ENCODE peak calls at places on chromosome 4, in eight cellular contexts. J is activated CD4-positive, alpha-beta memory T cell treated with anti-CD3 and anti-CD28 coated beads, Interleukin-2, amount 10 ng/mL, durations not matched to agents 7 days and 5 days; S is fibroblast of the conjunctiva; H is EH; M is hypothalamus; N is activated CD4-positive, alpha-beta T cell treated with anti-CD3 and anti-CD28 coated beads, Interleukin-2, amount 50 U/mL, for 1 hour; F is GM10248; Y is adipocyte. O is an unnamed sample.

GRCh38 chr4:114015444-114015899 is 36.0 kb upstream of the ARSJ start:
- DNase-seq in J (no peak), S (peak; percentile 92), H (peak; percentile 100), M (no peak), N (no peak), F (no peak), Y (peak; percentile 70), O (peak; percentile 71)

GRCh38 chr4:27081675-27082579 is 221.3 kb downstream of the STIM2 start:
- DNase-seq in J (no peak), S (no peak), H (no peak), M (no peak), N (no peak), F (peak; percentile 20), Y (no peak), O (no peak)

GRCh38 chr4:59994118-59994517 is 1206.0 kb upstream of the ADGRL3 start:
- DNase-seq in J (no peak), S (no peak), H (no peak), M (no peak), N (no peak), F (no peak), Y (no peak), O (no peak)

GRCh38 chr4:98786866-98787265 is 128.5 kb upstream of the TSPAN5 start:
- DNase-seq in J (no peak), S (no peak), H (peak; percentile 43), M (no peak), N (no peak), F (no peak), Y (peak; percentile 15), O (no peak)

GRCh38 chr4:24195976-24196736 is 306.3 kb upstream of the PPARGC1A start:
- DNase-seq in J (no peak), S (no peak), H (no peak), M (no peak), N (no peak), F (no peak), Y (no peak), O (no peak)

GRCh38 chr4:182585321-182585720 is 331.9 kb downstream of the DCTD start:
- DNase-seq in J (no peak), S (no peak), H (no peak), M (no peak), N (no peak), F (no peak), Y (no peak), O (no peak)

GRCh38 chr4:150583287-150584197 is 1.6 kb downstream of the MAB21L2 start:
- DNase-seq in J (no peak), S (no peak), H (peak; percentile 13), M (no peak), N (no peak), F (no peak), Y (peak; percentile 81), O (no peak)

GRCh38 chr4:70676554-70677090 is 10.3 kb upstream of the JCHAIN start:
- DNase-seq in J (no peak), S (no peak), H (no peak), M (no peak), N (no peak), F (no peak), Y (no peak), O (no peak)

GRCh38 chr4:82499705-82500104 is 62.1 kb downstream of the TMEM150C start:
- DNase-seq in J (no peak), S (no peak), H (peak; percentile 2), M (no peak), N (no peak), F (no peak), Y (peak; percentile 4), O (no peak)

GRCh38 chr4:40718571-40718970 is 31.2 kb upstream of the NSUN7 start:
- DNase-seq in J (no peak), S (no peak), H (no peak), M (no peak), N (no peak), F (no peak), Y (no peak), O (no peak)

GRCh38 chr4:48194986-48195773 is 61.1 kb upstream of the TXK start:
- DNase-seq in J (no peak), S (peak; percentile 17), H (peak; percentile 46), M (no peak), N (no peak), F (no peak), Y (peak; percentile 36), O (no peak)

GRCh38 chr4:148954011-148954749 is 512.0 kb upstream of the NR3C2 start:
- DNase-seq in J (no peak), S (no peak), H (no peak), M (no peak), N (no peak), F (no peak), Y (no peak), O (no peak)

GRCh38 chr4:173991321-173991720 is 292.1 kb downstream of the FBXO8 start:
- DNase-seq in J (no peak), S (no peak), H (no peak), M (no peak), N (no peak), F (no peak), Y (no peak), O (no peak)

GRCh38 chr4:83252782-83253405 is 31.7 kb downstream of the COQ2 start:
- DNase-seq in J (peak; percentile 77), S (peak; percentile 64), H (peak; percentile 83), M (no peak), N (peak; percentile 68), F (peak; percentile 66), Y (peak; percentile 65), O (no peak)

GRCh38 chr4:2843909-2844584 is 403 bp downstream of the ADD1 start:
- DNase-seq in J (peak; percentile 27), S (no peak), H (peak; percentile 54), M (no peak), N (peak; percentile 7), F (peak; percentile 26), Y (peak; percentile 65), O (no peak)

GRCh38 chr4:108852691-108853090 is 89.8 kb upstream of the ETNPPL start:
- DNase-seq in J (no peak), S (no peak), H (no peak), M (no peak), N (no peak), F (no peak), Y (no peak), O (no peak)

GRCh38 chr4:108619372-108620100 is 840 bp upstream of the RPL34 start:
- DNase-seq in J (peak; percentile 45), S (no peak), H (no peak), M (no peak), N (peak; percentile 14), F (no peak), Y (no peak), O (no peak)

GRCh38 chr4:47510506-47511143 is 25.6 kb downstream of the ATP10D start:
- DNase-seq in J (no peak), S (no peak), H (peak; percentile 48), M (no peak), N (no peak), F (peak; percentile 57), Y (peak; percentile 60), O (no peak)

GRCh38 chr4:6106156-6106555 is 87.9 kb upstream of the C4orf50 start:
- DNase-seq in J (no peak), S (no peak), H (no peak), M (no peak), N (no peak), F (no peak), Y (no peak), O (no peak)

GRCh38 chr4:10333942-10334341 is 123.3 kb downstream of the ZNF518B start:
- DNase-seq in J (no peak), S (no peak), H (peak; percentile 56), M (no peak), N (no peak), F (no peak), Y (no peak), O (no peak)

GRCh38 chr4:5409237-5409636 is 299.1 kb downstream of the EVC2 start:
- DNase-seq in J (no peak), S (no peak), H (peak; percentile 43), M (no peak), N (no peak), F (no peak), Y (no peak), O (no peak)

GRCh38 chr4:77861500-77861899 is 1.1 kb upstream of the MRPL1 start:
- DNase-seq in J (no peak), S (no peak), H (peak; percentile 11), M (no peak), N (no peak), F (no peak), Y (no peak), O (no peak)

GRCh38 chr4:142534994-142535393 is 311.1 kb downstream of the INPP4B start:
- DNase-seq in J (no peak), S (no peak), H (peak; percentile 60), M (no peak), N (no peak), F (no peak), Y (peak; percentile 31), O (peak; percentile 12)

GRCh38 chr4:169744601-169745000 is 13.1 kb downstream of the HPF1 start:
- DNase-seq in J (no peak), S (no peak), H (peak; percentile 36), M (no peak), N (no peak), F (no peak), Y (peak; percentile 21), O (no peak)

GRCh38 chr4:152014280-152014679 is 253.5 kb upstream of the GATB start:
- DNase-seq in J (peak; percentile 78), S (no peak), H (no peak), M (no peak), N (peak; percentile 16), F (peak; percentile 50), Y (no peak), O (no peak)

GRCh38 chr4:187608001-187608421 is 387.6 kb upstream of the ZFP42 start:
- DNase-seq in J (no peak), S (peak; percentile 45), H (peak; percentile 80), M (no peak), N (no peak), F (no peak), Y (peak; percentile 84), O (no peak)

GRCh38 chr4:6772223-6772928 is 10.2 kb upstream of the KIAA0232 start:
- DNase-seq in J (no peak), S (no peak), H (peak; percentile 43), M (no peak), N (no peak), F (no peak), Y (no peak), O (no peak)

GRCh38 chr4:90580271-90580825 is 453.2 kb downstream of the CCSER1 start:
- DNase-seq in J (no peak), S (no peak), H (no peak), M (no peak), N (no peak), F (no peak), Y (no peak), O (no peak)

O was measured in amniotic stem cell.